ENCODE peak calls at places on chromosomes 6 and 20, in five cellular contexts. D is stimulated activated CD4-positive, alpha-beta T cell treated with anti-CD3 and anti-CD28 coated beads, TNF-alpha, amount 100 ng/mL, for 4 hours; X is activated CD8-positive, alpha-beta memory T cell treated with anti-CD3 and anti-CD28 coated beads for 24 hours; C is lung; G is hypothalamus. O is an unnamed sample.

GRCh38 chr20:815914-816606 is 17.5 kb upstream of the FAM110A start:
- DNase-seq in G (no peak), C (peak; percentile 58), D (peak; percentile 49), X (peak; percentile 85), O (peak; percentile 69)

GRCh38 chr20:23631981-23632710 is 5.6 kb downstream of the CST3 start:
- DNase-seq in X (no peak), C (no peak), G (no peak), D (no peak), O (no peak)

GRCh38 chr6:137040393-137040792 is 4.4 kb downstream of the IL20RA start:
- DNase-seq in D (no peak), C (no peak), G (no peak), X (no peak), O (no peak)

GRCh38 chr20:32490942-32491763 is 94.0 kb downstream of the NOL4L start:
- DNase-seq in X (no peak), D (no peak), C (no peak), G (no peak), O (no peak)

GRCh38 chr6:110140650-110141049 is 38.8 kb downstream of the WASF1 start:
- DNase-seq in D (no peak), X (no peak), G (no peak), C (no peak), O (no peak)

GRCh38 chr6:156698239-156699016 is 78.8 kb upstream of the ARID1B start:
- DNase-seq in C (no peak), D (no peak), G (no peak), X (no peak), O (no peak)

GRCh38 chr6:3848380-3848779 is 793 bp upstream of the FAM50B start:
- DNase-seq in G (no peak), X (no peak), C (no peak), D (no peak), O (peak; percentile 16)

GRCh38 chr6:53461041-53461656 is 83.8 kb downstream of the GCLC start:
- DNase-seq in X (no peak), C (no peak), D (no peak), G (no peak), O (no peak)

GRCh38 chr6:136956590-136957573 is 34.8 kb downstream of the SLC35D3 start:
- DNase-seq in X (no peak), D (no peak), C (no peak), G (no peak), O (no peak)

GRCh38 chr6:107635058-107635515 is 145.2 kb downstream of the SOBP start:
- DNase-seq in X (no peak), G (no peak), D (no peak), C (no peak), O (no peak)

GRCh38 chr6:108673602-108674001 is 112.9 kb downstream of the FOXO3 start:
- DNase-seq in C (no peak), D (no peak), G (no peak), X (no peak), O (no peak)

GRCh38 chr6:158706369-158706982 is 56.6 kb downstream of the SYTL3 start:
- DNase-seq in D (no peak), G (no peak), X (no peak), C (peak; percentile 52), O (peak; percentile 51)

GRCh38 chr6:101663099-101663498 is 269.6 kb downstream of the GRIK2 start:
- DNase-seq in C (no peak), D (no peak), X (no peak), G (no peak), O (no peak)

GRCh38 chr6:10030942-10031537 is 383.8 kb downstream of the TFAP2A start:
- DNase-seq in G (no peak), D (no peak), C (no peak), X (no peak), O (peak; percentile 8)

GRCh38 chr6:133502451-133503259 is 261.5 kb downstream of the EYA4 start:
- DNase-seq in G (no peak), C (no peak), X (no peak), D (no peak), O (no peak)

GRCh38 chr20:20752712-20753111 is 40.3 kb upstream of the RALGAPA2 start:
- DNase-seq in C (no peak), X (no peak), G (no peak), D (no peak), O (no peak)

GRCh38 chr6:157800420-157801237 is 22.4 kb upstream of the SNX9 start:
- DNase-seq in X (peak; percentile 75), G (no peak), D (peak; percentile 5), C (no peak), O (no peak)

GRCh38 chr6:29510202-29510601 is 22.4 kb upstream of the MAS1L start:
- DNase-seq in D (no peak), C (no peak), X (no peak), G (no peak), O (no peak)

GRCh38 chr20:673606-674005 is 2.0 kb downstream of the SCRT2 start:
- DNase-seq in X (no peak), G (no peak), C (no peak), D (no peak), O (peak; percentile 36)

GRCh38 chr6:17721671-17722070 is 14.9 kb upstream of the NUP153 start:
- DNase-seq in D (no peak), C (no peak), G (no peak), X (no peak), O (no peak)

GRCh38 chr20:4949833-4950178 is 51.5 kb downstream of the SLC23A2 start:
- DNase-seq in D (no peak), X (no peak), C (peak; percentile 39), G (no peak), O (peak; percentile 82)

GRCh38 chr6:31777667-31778050 is 531 bp upstream of the VWA7 start:
- DNase-seq in C (no peak), G (no peak), X (no peak), D (no peak), O (no peak)

GRCh38 chr20:34495307-34495706 is 20.9 kb upstream of the DYNLRB1 start:
- DNase-seq in G (no peak), C (no peak), X (no peak), D (no peak), O (no peak)